ENCODE peak calls at places on chromosome 16, in seven cellular contexts. F, B, R, V, G, W and I are unnamed samples.

GRCh38 chr16:73265124-73265838 is 217.4 kb upstream of the ZFHX3 start:
- DNase-seq in W (peak; percentile 38), F (peak; percentile 21), G (no peak), B (no peak), R (no peak), V (peak; percentile 17), I (no peak)

GRCh38 chr16:4465977-4466779 is 8.2 kb downstream of the NMRAL1 start:
- DNase-seq in V (no peak), F (no peak), R (peak; percentile 23), B (peak; percentile 51), W (no peak), G (no peak), I (peak; percentile 72)

GRCh38 chr16:50731130-50731988 is 10.5 kb upstream of the CYLD start:
- DNase-seq in W (no peak), F (no peak), G (no peak), R (peak; percentile 0), V (no peak), B (no peak), I (no peak)

GRCh38 chr16:13203725-13204124 is 302.3 kb downstream of the SHISA9 start:
- DNase-seq in R (no peak), W (no peak), F (no peak), G (no peak), V (no peak), B (no peak), I (no peak)

GRCh38 chr16:17591655-17592405 is 121.1 kb upstream of the XYLT1 start:
- DNase-seq in R (no peak), W (no peak), F (no peak), B (peak; percentile 15), G (no peak), V (no peak), I (peak; percentile 33)

GRCh38 chr16:89610108-89610453 is 3.4 kb upstream of the DPEP1 start:
- DNase-seq in B (no peak), R (no peak), G (no peak), W (no peak), V (no peak), F (no peak), I (no peak)

GRCh38 chr16:56327071-56327928 is 98.0 kb downstream of the AMFR start:
- DNase-seq in W (no peak), F (no peak), R (no peak), V (no peak), G (no peak), B (no peak), I (no peak)

GRCh38 chr16:68128577-68129305 is 43.6 kb downstream of the NFATC3 start:
- DNase-seq in B (no peak), W (no peak), R (no peak), V (no peak), F (no peak), G (no peak), I (no peak)

GRCh38 chr16:59849716-59850115 is 1115.6 kb upstream of the GOT2 start:
- DNase-seq in V (no peak), G (no peak), B (no peak), F (no peak), R (no peak), W (no peak), I (no peak)

GRCh38 chr16:67346328-67346727 is 19.7 kb downstream of the LRRC36 start:
- DNase-seq in B (no peak), G (no peak), F (no peak), V (no peak), W (no peak), R (no peak), I (no peak)

GRCh38 chr16:62540496-62540895 is 504.3 kb upstream of the CDH8 start:
- DNase-seq in B (no peak), V (no peak), W (no peak), G (peak; percentile 52), R (no peak), F (no peak), I (no peak)

GRCh38 chr16:57938936-57939871 is 31.7 kb downstream of the CNGB1 start:
- DNase-seq in R (peak; percentile 72), B (no peak), G (peak; percentile 51), W (no peak), F (no peak), V (no peak), I (no peak)

GRCh38 chr16:77059441-77059840 is 131.5 kb upstream of the MON1B start:
- DNase-seq in V (no peak), F (peak; percentile 26), B (no peak), G (no peak), W (no peak), R (no peak), I (no peak)

GRCh38 chr16:64428463-64428862 is 693.4 kb downstream of the CDH11 start:
- DNase-seq in B (no peak), W (no peak), F (no peak), V (no peak), G (no peak), R (no peak), I (no peak)

GRCh38 chr16:56305956-56306565 is 114.8 kb downstream of the GNAO1 start:
- DNase-seq in B (no peak), R (no peak), W (no peak), F (no peak), G (no peak), V (no peak), I (no peak)

GRCh38 chr16:80526418-80527061 is 14.3 kb upstream of the DYNLRB2 start:
- DNase-seq in F (no peak), W (peak; percentile 55), G (peak; percentile 29), V (peak; percentile 49), B (peak; percentile 9), R (peak; percentile 54), I (peak; percentile 45)

GRCh38 chr16:55508271-55508921 is 476 bp upstream of the LPCAT2 start:
- DNase-seq in V (no peak), W (no peak), R (no peak), B (no peak), F (no peak), G (no peak), I (no peak)

GRCh38 chr16:78768723-78769122 is 669.3 kb downstream of the WWOX start:
- DNase-seq in R (no peak), G (no peak), B (peak; percentile 14), F (no peak), V (no peak), W (no peak), I (peak; percentile 11)

GRCh38 chr16:31107465-31107867 is 720 bp upstream of the BCKDK start:
- DNase-seq in V (no peak), B (no peak), F (no peak), W (no peak), G (no peak), R (no peak), I (no peak)

GRCh38 chr16:24729967-24730815 is 740 bp downstream of the TNRC6A start:
- DNase-seq in G (no peak), F (peak; percentile 32), B (peak; percentile 15), R (peak; percentile 60), V (peak; percentile 57), W (peak; percentile 36), I (peak; percentile 27)

GRCh38 chr16:67431077-67431804 is at the start of gene HSD11B2:
- DNase-seq in R (peak; percentile 58), G (peak; percentile 63), F (peak; percentile 71), W (peak; percentile 75), B (peak; percentile 6), V (peak; percentile 51), I (peak; percentile 11)

GRCh38 chr16:74760007-74760767 is 14.4 kb downstream of the FA2H start:
- DNase-seq in R (no peak), V (no peak), F (no peak), B (no peak), W (no peak), G (no peak), I (no peak)

GRCh38 chr16:460787-461186 is 35.3 kb downstream of the RAB11FIP3 start:
- DNase-seq in G (no peak), R (no peak), B (no peak), F (no peak), V (no peak), W (no peak), I (no peak)

GRCh38 chr16:58280846-58281301 is 14.0 kb downstream of the PRSS54 start:
- DNase-seq in G (no peak), B (no peak), W (no peak), R (no peak), F (no peak), V (no peak), I (no peak)

GRCh38 chr16:24819462-24820040 is 26.2 kb upstream of the SLC5A11 start:
- DNase-seq in W (no peak), V (no peak), F (no peak), R (no peak), G (no peak), B (no peak), I (no peak)

GRCh38 chr16:22977294-22977697 is 163.3 kb downstream of the HS3ST2 start:
- DNase-seq in B (no peak), R (no peak), V (no peak), G (no peak), W (no peak), F (no peak), I (no peak)

GRCh38 chr16:28291651-28292626 is at the start of gene SBK1:
- DNase-seq in G (peak; percentile 69), V (peak; percentile 84), R (peak; percentile 76), F (peak; percentile 74), W (peak; percentile 84), B (peak; percentile 72), I (peak; percentile 87)
- H3K4me1 ChIP-seq in G (peaks cover 18% of the 10 kb centered on the region), V (peaks cover 10% of the 10 kb centered on the region), R (peaks cover 5% of the 10 kb centered on the region), F (peaks cover 6% of the 10 kb centered on the region), W (peaks cover 35% of the 10 kb centered on the region), B (peaks cover 32% of the 10 kb centered on the region), I (peaks cover 67% of the 10 kb centered on the region)

DNA sequence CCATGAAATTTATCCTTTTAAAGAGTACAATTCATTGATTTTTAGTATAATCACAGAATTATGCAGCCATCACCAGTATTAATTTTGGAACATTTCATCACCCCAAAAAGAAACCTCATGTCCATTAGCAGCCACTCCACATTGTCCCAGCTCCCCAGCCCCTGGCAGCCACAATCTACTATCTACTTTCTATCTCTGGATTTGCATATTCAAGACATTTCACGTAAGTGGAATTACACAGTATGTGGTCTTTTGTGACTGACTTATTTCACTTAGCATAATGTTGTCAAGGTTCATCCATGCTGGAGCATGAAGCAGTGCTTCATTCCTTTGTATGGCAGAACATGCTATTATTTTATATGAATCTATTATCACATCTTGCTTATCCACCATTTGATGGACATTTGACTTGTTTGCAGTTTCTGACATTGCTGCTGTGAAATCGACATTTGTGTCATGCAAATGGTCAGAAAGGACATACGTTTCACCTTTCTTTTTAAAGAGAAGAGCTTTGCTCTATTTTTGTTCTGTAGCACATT is 10.7 kb downstream of the METTL9 start:
- DNase-seq in R (no peak), B (no peak), W (no peak), G (no peak), V (peak; percentile 61), F (no peak), I (no peak)
- H3K4me1 ChIP-seq in R (peaks cover 20% of the 10 kb centered on the region), B (peaks cover 20% of the 10 kb centered on the region), W (peaks cover 41% of the 10 kb centered on the region), G (peaks cover 81% of the 10 kb centered on the region), V (peaks cover 36% of the 10 kb centered on the region), F (peaks cover 22% of the 10 kb centered on the region), I (peaks cover 74% of the 10 kb centered on the region)

DNA sequence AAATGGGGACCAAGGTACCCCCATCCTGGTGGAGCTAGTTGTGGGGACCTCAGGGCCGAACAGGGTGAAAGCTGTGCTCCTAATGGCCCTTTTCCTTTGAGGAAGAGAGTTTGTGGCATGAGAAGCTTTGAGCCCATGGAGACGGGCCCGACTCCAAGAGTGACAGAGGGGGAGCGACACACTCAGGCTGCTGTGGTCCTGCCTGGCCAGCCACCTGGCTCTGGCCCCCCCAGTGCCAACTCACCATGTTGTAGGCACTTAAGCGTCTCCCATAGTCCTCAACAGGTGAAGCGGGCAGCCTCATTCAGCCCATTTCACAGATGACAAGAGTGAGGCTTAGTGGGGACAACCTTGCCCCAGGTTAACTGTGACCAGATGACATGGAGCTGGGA is 1.6 kb downstream of the IL21R start:
- DNase-seq in R (no peak), B (no peak), V (no peak), F (no peak), G (no peak), W (no peak), I (no peak)
- H3K4me1 ChIP-seq in R (no peaks in the 10 kb centered on the region), B (peaks cover 55% of the 10 kb centered on the region), V (no peaks in the 10 kb centered on the region), F (no peaks in the 10 kb centered on the region), G (peaks cover 10% of the 10 kb centered on the region), W (no peaks in the 10 kb centered on the region), I (peaks cover 65% of the 10 kb centered on the region)

GRCh38 chr16:85308585-85309540 is 196.6 kb upstream of the CIBAR2 start:
- DNase-seq in R (no peak), W (no peak), F (no peak), B (no peak), G (no peak), V (no peak), I (no peak)
- H3K4me1 ChIP-seq in R (peaks cover 5% of the 10 kb centered on the region), W (peaks cover 16% of the 10 kb centered on the region), F (no peaks in the 10 kb centered on the region), B (peaks cover 9% of the 10 kb centered on the region), G (peaks cover 82% of the 10 kb centered on the region), V (no peaks in the 10 kb centered on the region), I (peaks cover 69% of the 10 kb centered on the region)